ENCODE peak calls at places on chromosomes 11 and 22, in eight cellular contexts. One of them, this sample, is unnamed. For H3K36me3 and H3K9me3, the result is how much of the 10 kb centered on the place peaks cover.

GRCh38 chr11:44834846-44835245 is 108.1 kb downstream of the TSPAN18 start:
- DNase-seq in body of pancreas: no peak
- DNase-seq in lung: no peak
- DNase-seq in esophagus squamous epithelium: no peak
- DNase-seq in heart left ventricle: no peak
- DNase-seq in SK-N-SH: no peak
- DNase-seq in CD8-positive, alpha-beta memory T cell: no peak
- DNase-seq in GM23248: no peak
- DNase-seq in this sample: no peak

GRCh38 chr11:129375731-129376657 is at the start of gene BARX2:
- DNase-seq in GM23248: peak
- DNase-seq in lung: peak
- DNase-seq in CD8-positive, alpha-beta memory T cell: no peak
- DNase-seq in heart left ventricle: no peak
- DNase-seq in SK-N-SH: peak
- DNase-seq in body of pancreas: peak
- DNase-seq in esophagus squamous epithelium: no peak
- DNase-seq in this sample: peak

GRCh38 chr11:135073444-135073843 is 661.4 kb upstream of the B3GAT1 start:
- DNase-seq in body of pancreas: no peak
- DNase-seq in CD8-positive, alpha-beta memory T cell: no peak
- DNase-seq in esophagus squamous epithelium: no peak
- DNase-seq in heart left ventricle: no peak
- DNase-seq in GM23248: no peak
- DNase-seq in SK-N-SH: no peak
- DNase-seq in lung: no peak
- DNase-seq in this sample: no peak

GRCh38 chr22:47380692-47381091 is 618.2 kb downstream of the TBC1D22A start:
- DNase-seq in SK-N-SH: no peak
- DNase-seq in esophagus squamous epithelium: no peak
- DNase-seq in heart left ventricle: no peak
- DNase-seq in body of pancreas: no peak
- DNase-seq in CD8-positive, alpha-beta memory T cell: no peak
- DNase-seq in lung: no peak
- DNase-seq in GM23248: no peak
- DNase-seq in this sample: no peak

GRCh38 chr22:22924369-22925145 is 36.9 kb downstream of the IGLL5 start:
- DNase-seq in SK-N-SH: no peak
- DNase-seq in heart left ventricle: no peak
- DNase-seq in CD8-positive, alpha-beta memory T cell: no peak
- DNase-seq in GM23248: no peak
- DNase-seq in body of pancreas: no peak
- DNase-seq in esophagus squamous epithelium: no peak
- DNase-seq in lung: no peak
- DNase-seq in this sample: no peak

GRCh38 chr11:77089004-77089545 is 13.6 kb upstream of the OMP start:
- DNase-seq in esophagus squamous epithelium: no peak
- DNase-seq in CD8-positive, alpha-beta memory T cell: no peak
- DNase-seq in body of pancreas: peak
- DNase-seq in GM23248: no peak
- DNase-seq in heart left ventricle: no peak
- DNase-seq in SK-N-SH: no peak
- DNase-seq in lung: no peak
- DNase-seq in this sample: no peak

GRCh38 chr11:42524534-42525227 is 787.1 kb upstream of the API5 start:
- DNase-seq in heart left ventricle: peak
- DNase-seq in GM23248: peak
- DNase-seq in SK-N-SH: peak
- DNase-seq in lung: peak
- DNase-seq in CD8-positive, alpha-beta memory T cell: no peak
- DNase-seq in body of pancreas: peak
- DNase-seq in esophagus squamous epithelium: no peak
- DNase-seq in this sample: peak

GRCh38 chr11:46279393-46280099 is 2.1 kb downstream of the CREB3L1 start:
- DNase-seq in lung: no peak
- DNase-seq in heart left ventricle: peak
- DNase-seq in body of pancreas: peak
- DNase-seq in CD8-positive, alpha-beta memory T cell: no peak
- DNase-seq in GM23248: peak
- DNase-seq in SK-N-SH: peak
- DNase-seq in esophagus squamous epithelium: no peak
- DNase-seq in this sample: peak

GRCh38 chr11:69209421-69209820 is 53.7 kb downstream of the SMIM38 start:
- DNase-seq in SK-N-SH: no peak
- DNase-seq in body of pancreas: peak
- DNase-seq in lung: no peak
- DNase-seq in CD8-positive, alpha-beta memory T cell: no peak
- DNase-seq in esophagus squamous epithelium: no peak
- DNase-seq in GM23248: no peak
- DNase-seq in heart left ventricle: no peak
- DNase-seq in this sample: no peak

GRCh38 chr11:68974421-68975194 is 6.2 kb downstream of the MRGPRD start:
- DNase-seq in CD8-positive, alpha-beta memory T cell: no peak
- DNase-seq in lung: no peak
- DNase-seq in body of pancreas: no peak
- DNase-seq in esophagus squamous epithelium: no peak
- DNase-seq in SK-N-SH: no peak
- DNase-seq in heart left ventricle: no peak
- DNase-seq in GM23248: peak
- DNase-seq in this sample: peak

GRCh38 chr11:106998644-106999043 is 19.6 kb downstream of the GUCY1A2 start:
- DNase-seq in esophagus squamous epithelium: no peak
- DNase-seq in heart left ventricle: no peak
- DNase-seq in GM23248: no peak
- DNase-seq in CD8-positive, alpha-beta memory T cell: no peak
- DNase-seq in body of pancreas: no peak
- DNase-seq in lung: no peak
- DNase-seq in SK-N-SH: no peak
- DNase-seq in this sample: no peak

GRCh38 chr11:30016588-30017363 is at the start of gene KCNA4:
- DNase-seq in esophagus squamous epithelium: no peak
- DNase-seq in GM23248: peak
- DNase-seq in SK-N-SH: peak
- DNase-seq in heart left ventricle: peak
- DNase-seq in lung: no peak
- DNase-seq in CD8-positive, alpha-beta memory T cell: no peak
- DNase-seq in body of pancreas: peak
- DNase-seq in this sample: no peak

GRCh38 chr11:1018091-1018490 is 18.4 kb downstream of the MUC6 start:
- DNase-seq in esophagus squamous epithelium: no peak
- DNase-seq in SK-N-SH: no peak
- DNase-seq in heart left ventricle: no peak
- DNase-seq in GM23248: no peak
- DNase-seq in body of pancreas: no peak
- DNase-seq in CD8-positive, alpha-beta memory T cell: no peak
- DNase-seq in lung: no peak
- DNase-seq in this sample: no peak

GRCh38 chr11:128299132-128299726 is 288.1 kb downstream of the ETS1 start:
- DNase-seq in SK-N-SH: no peak
- DNase-seq in lung: no peak
- DNase-seq in heart left ventricle: no peak
- DNase-seq in GM23248: peak
- DNase-seq in body of pancreas: no peak
- DNase-seq in esophagus squamous epithelium: no peak
- DNase-seq in CD8-positive, alpha-beta memory T cell: no peak
- DNase-seq in this sample: no peak

GRCh38 chr11:33941637-33942160 is 49.8 kb upstream of the LMO2 start:
- DNase-seq in body of pancreas: no peak
- DNase-seq in SK-N-SH: peak
- DNase-seq in esophagus squamous epithelium: no peak
- DNase-seq in CD8-positive, alpha-beta memory T cell: no peak
- DNase-seq in heart left ventricle: no peak
- DNase-seq in lung: no peak
- DNase-seq in GM23248: peak
- DNase-seq in this sample: no peak

GRCh38 chr11:62605467-62605866 is 3.8 kb upstream of the MTA2 start:
- DNase-seq in CD8-positive, alpha-beta memory T cell: no peak
- DNase-seq in body of pancreas: no peak
- DNase-seq in SK-N-SH: no peak
- DNase-seq in heart left ventricle: no peak
- DNase-seq in GM23248: no peak
- DNase-seq in lung: no peak
- DNase-seq in esophagus squamous epithelium: no peak
- DNase-seq in this sample: no peak

GRCh38 chr11:62603072-62603408 is 1.4 kb upstream of the MTA2 start:
- DNase-seq in GM23248: no peak
- DNase-seq in body of pancreas: no peak
- DNase-seq in SK-N-SH: no peak
- DNase-seq in lung: no peak
- DNase-seq in CD8-positive, alpha-beta memory T cell: no peak
- DNase-seq in heart left ventricle: no peak
- DNase-seq in esophagus squamous epithelium: no peak
- DNase-seq in this sample: no peak

GRCh38 chr11:62605902-62606301 is 4.2 kb upstream of the MTA2 start:
- DNase-seq in esophagus squamous epithelium: no peak
- DNase-seq in lung: no peak
- DNase-seq in SK-N-SH: no peak
- DNase-seq in GM23248: no peak
- DNase-seq in body of pancreas: no peak
- DNase-seq in CD8-positive, alpha-beta memory T cell: no peak
- DNase-seq in heart left ventricle: no peak
- DNase-seq in this sample: no peak

GRCh38 chr11:62603771-62604170 is 2.1 kb upstream of the MTA2 start:
- DNase-seq in CD8-positive, alpha-beta memory T cell: no peak
- DNase-seq in lung: no peak
- DNase-seq in SK-N-SH: no peak
- DNase-seq in esophagus squamous epithelium: no peak
- DNase-seq in body of pancreas: no peak
- DNase-seq in heart left ventricle: no peak
- DNase-seq in GM23248: no peak
- DNase-seq in this sample: no peak

DNA sequence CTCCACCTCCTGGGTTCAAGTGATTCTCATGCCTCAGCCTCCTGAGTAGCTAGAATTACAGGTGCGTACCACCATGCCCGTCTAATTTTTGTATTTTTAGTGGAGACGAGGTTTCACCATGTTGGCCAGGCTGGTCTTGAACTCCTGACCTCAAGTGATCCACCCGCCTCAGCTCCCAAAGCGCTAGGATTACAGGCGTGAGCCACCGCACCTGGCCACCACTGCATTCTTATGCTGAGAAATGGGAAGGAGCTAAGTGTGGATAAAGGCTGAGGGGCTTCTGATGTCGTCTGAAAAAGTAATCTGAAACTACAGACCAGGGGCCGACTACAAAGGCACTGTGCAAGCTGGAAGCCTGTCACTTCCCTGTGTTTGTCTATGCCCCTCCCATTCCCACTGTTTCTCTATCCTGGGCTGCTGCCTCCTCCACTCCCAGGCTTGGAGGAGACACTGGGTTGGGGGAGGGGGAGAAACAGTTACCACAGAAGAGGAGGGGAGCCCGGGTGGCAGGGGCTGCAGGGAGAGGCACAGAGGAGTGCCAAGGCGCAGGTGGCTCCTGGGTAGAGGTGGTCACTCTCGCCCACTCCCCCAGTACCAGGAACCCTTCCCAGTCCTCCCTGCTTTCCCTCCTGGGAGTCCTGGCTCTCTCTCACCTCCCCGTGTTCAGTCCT is 2.9 kb upstream of the MTA2 start:
- DNase-seq in lung: no peak
- DNase-seq in body of pancreas: no peak
- DNase-seq in heart left ventricle: no peak
- DNase-seq in SK-N-SH: no peak
- DNase-seq in esophagus squamous epithelium: no peak
- DNase-seq in CD8-positive, alpha-beta memory T cell: no peak
- DNase-seq in GM23248: no peak
- DNase-seq in this sample: no peak
- H3K36me3 ChIP-seq in lung: under half
- H3K36me3 ChIP-seq in body of pancreas: under half
- H3K36me3 ChIP-seq in heart left ventricle: under half
- H3K36me3 ChIP-seq in SK-N-SH: under half
- H3K36me3 ChIP-seq in esophagus squamous epithelium: under half
- H3K36me3 ChIP-seq in CD8-positive, alpha-beta memory T cell: under half
- H3K36me3 ChIP-seq in GM23248: under half
- H3K36me3 ChIP-seq in this sample: under half

DNA sequence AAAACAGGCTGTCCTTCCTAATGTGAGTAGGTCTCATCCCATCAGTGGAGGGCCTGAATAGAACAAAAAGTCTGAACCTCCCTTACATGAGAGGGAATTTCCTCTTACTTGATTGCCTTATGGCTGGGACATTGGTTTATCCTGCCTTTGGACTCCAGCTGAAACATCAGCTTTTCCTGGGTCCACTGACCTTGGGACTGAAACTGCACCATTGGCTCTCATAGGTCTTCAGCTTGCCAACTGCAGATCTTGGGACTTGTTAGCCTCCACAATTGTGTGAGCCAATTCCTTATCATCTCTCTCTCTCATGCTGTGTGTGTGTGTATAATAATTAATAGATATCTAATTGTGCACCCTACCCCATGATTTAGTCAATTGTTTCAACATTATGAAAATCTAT is 375.3 kb upstream of the DDI1 start:
- DNase-seq in body of pancreas: peak
- DNase-seq in esophagus squamous epithelium: no peak
- DNase-seq in GM23248: no peak
- DNase-seq in heart left ventricle: no peak
- DNase-seq in SK-N-SH: no peak
- DNase-seq in lung: no peak
- DNase-seq in CD8-positive, alpha-beta memory T cell: no peak
- DNase-seq in this sample: peak
- H3K27ac ChIP-seq in body of pancreas: peak
- H3K27ac ChIP-seq in esophagus squamous epithelium: no peak
- H3K27ac ChIP-seq in GM23248: no peak
- H3K27ac ChIP-seq in heart left ventricle: no peak
- H3K27ac ChIP-seq in SK-N-SH: no peak
- H3K27ac ChIP-seq in lung: no peak
- H3K27ac ChIP-seq in CD8-positive, alpha-beta memory T cell: no peak
- H3K27ac ChIP-seq in this sample: no peak

GRCh38 chr22:42763965-42764480 is 43.4 kb upstream of the A4GALT start:
- DNase-seq in GM23248: no peak
- DNase-seq in body of pancreas: no peak
- DNase-seq in CD8-positive, alpha-beta memory T cell: no peak
- DNase-seq in lung: no peak
- DNase-seq in SK-N-SH: no peak
- DNase-seq in heart left ventricle: no peak
- DNase-seq in esophagus squamous epithelium: no peak
- DNase-seq in this sample: no peak
- H3K9me3 ChIP-seq in GM23248: under half
- H3K9me3 ChIP-seq in body of pancreas: under half
- H3K9me3 ChIP-seq in CD8-positive, alpha-beta memory T cell: under half
- H3K9me3 ChIP-seq in lung: under half
- H3K9me3 ChIP-seq in SK-N-SH: under half
- H3K9me3 ChIP-seq in heart left ventricle: under half
- H3K9me3 ChIP-seq in esophagus squamous epithelium: under half
- H3K9me3 ChIP-seq in this sample: under half

DNA sequence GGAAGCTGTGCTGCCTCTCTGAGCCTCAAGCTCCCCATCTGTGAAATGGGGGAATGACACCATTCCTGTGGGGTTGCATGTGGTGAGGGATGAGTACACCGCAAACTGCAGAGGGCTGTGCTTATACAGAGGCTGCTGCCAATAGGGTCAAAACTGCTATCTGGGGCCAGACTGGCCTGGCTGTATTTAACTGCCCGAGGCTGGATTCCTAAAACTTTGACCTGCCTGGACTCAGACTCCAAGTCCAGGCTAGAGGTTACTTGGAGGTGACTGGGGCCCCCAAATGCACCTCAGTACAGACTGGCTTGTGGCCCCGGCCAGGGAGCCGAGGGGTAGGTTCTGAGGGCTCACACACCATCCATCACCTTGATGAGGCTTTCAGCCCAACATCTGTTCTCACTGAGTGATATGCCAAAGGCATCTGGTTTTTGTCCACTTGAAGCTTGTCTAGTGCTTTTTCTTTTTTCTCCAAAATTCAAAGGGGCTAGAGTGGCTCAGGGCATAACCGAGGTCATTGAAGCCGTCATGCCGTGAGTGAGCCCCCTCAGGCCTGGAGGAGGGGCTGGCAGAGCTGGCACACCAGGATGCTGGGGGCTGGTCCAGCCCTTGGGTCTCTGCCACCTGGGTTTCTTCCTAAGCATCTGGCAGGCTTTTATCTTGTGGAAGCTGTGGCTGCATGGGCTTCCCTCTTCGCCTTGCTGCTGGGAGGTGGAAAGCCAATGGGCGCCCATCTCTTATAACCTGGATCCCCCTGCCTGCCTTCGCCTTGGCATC is 52.4 kb upstream of the TTLL12 start:
- DNase-seq in body of pancreas: no peak
- DNase-seq in GM23248: no peak
- DNase-seq in esophagus squamous epithelium: no peak
- DNase-seq in lung: no peak
- DNase-seq in heart left ventricle: peak
- DNase-seq in SK-N-SH: peak
- DNase-seq in CD8-positive, alpha-beta memory T cell: no peak
- DNase-seq in this sample: no peak
- H3K36me3 ChIP-seq in body of pancreas: under half
- H3K36me3 ChIP-seq in GM23248: under half
- H3K36me3 ChIP-seq in esophagus squamous epithelium: under half
- H3K36me3 ChIP-seq in lung: under half
- H3K36me3 ChIP-seq in heart left ventricle: under half
- H3K36me3 ChIP-seq in SK-N-SH: under half
- H3K36me3 ChIP-seq in CD8-positive, alpha-beta memory T cell: under half
- H3K36me3 ChIP-seq in this sample: under half